ENCODE peak calls at places on chromosomes 11 and 22, in five cellular contexts. D, W, Y, C and U are unnamed samples.
A peak's percentile ranks its signal among the peaks of the same experiment; 100 is the strongest.

GRCh38 chr11:72787262-72788104 is 6.4 kb downstream of the STARD10 start:
- DNase-seq in D (peak; percentile 81), W (peak; percentile 46), Y (no peak), C (no peak), U (peak; percentile 76)

GRCh38 chr11:74262725-74263124 is 48.7 kb downstream of the P4HA3 start:
- DNase-seq in D (no peak), W (no peak), Y (no peak), C (no peak), U (no peak)

GRCh38 chr22:44345872-44346271 is 33.1 kb upstream of the SHISAL1 start:
- DNase-seq in D (no peak), W (peak; percentile 50), Y (no peak), C (no peak), U (peak; percentile 49)

GRCh38 chr11:45928535-45929215 is 6.2 kb downstream of the LARGE2 start:
- DNase-seq in D (no peak), W (no peak), Y (no peak), C (no peak), U (peak; percentile 73)

GRCh38 chr11:59918987-59919589 is 19.1 kb upstream of the OOSP1 start:
- DNase-seq in D (peak; percentile 44), W (peak; percentile 29), Y (peak; percentile 40), C (peak; percentile 47), U (no peak)

GRCh38 chr11:17744151-17744940 is 9.8 kb downstream of the KCNC1 start:
- DNase-seq in D (no peak), W (no peak), Y (no peak), C (peak; percentile 46), U (peak; percentile 95)

GRCh38 chr11:111417011-111417765 is 38.1 kb upstream of the POU2AF1 start:
- DNase-seq in D (no peak), W (no peak), Y (no peak), C (no peak), U (no peak)

GRCh38 chr11:80383655-80384054 is 942.8 kb upstream of the TENM4 start:
- DNase-seq in D (peak; percentile 44), W (peak; percentile 32), Y (no peak), C (no peak), U (no peak)

GRCh38 chr22:48084041-48084748 is 1321.7 kb downstream of the TBC1D22A start:
- DNase-seq in D (no peak), W (no peak), Y (no peak), C (no peak), U (no peak)

GRCh38 chr11:94515398-94515797 is 3.1 kb downstream of the C11orf97 start:
- DNase-seq in D (no peak), W (no peak), Y (no peak), C (no peak), U (no peak)

GRCh38 chr11:38448284-38448683 is 1850.2 kb upstream of the RAG2 start:
- DNase-seq in D (no peak), W (no peak), Y (no peak), C (no peak), U (no peak)

GRCh38 chr11:115577701-115578100 is 73.5 kb upstream of the CADM1 start:
- DNase-seq in D (no peak), W (no peak), Y (no peak), C (no peak), U (no peak)

GRCh38 chr22:50089231-50090140 is at the start of gene MOV10L1:
- DNase-seq in D (no peak), W (peak; percentile 67), Y (no peak), C (peak; percentile 34), U (peak; percentile 89)

GRCh38 chr11:62108017-62108750 is 15.6 kb upstream of the INCENP start:
- DNase-seq in D (peak; percentile 86), W (peak; percentile 69), Y (peak; percentile 74), C (peak; percentile 62), U (no peak)

GRCh38 chr22:20111045-20111688 is 4.7 kb upstream of the RANBP1 start:
- DNase-seq in D (peak; percentile 38), W (peak; percentile 87), Y (peak; percentile 65), C (no peak), U (peak; percentile 94)

GRCh38 chr11:81470446-81470845 is 1263.2 kb downstream of the FAM181B start:
- DNase-seq in D (peak; percentile 10), W (no peak), Y (no peak), C (no peak), U (no peak)

GRCh38 chr11:77170107-77170506 is 42.1 kb downstream of the MYO7A start:
- DNase-seq in D (no peak), W (no peak), Y (no peak), C (no peak), U (no peak)

GRCh38 chr11:12677131-12677530 is 2.9 kb downstream of the TEAD1 start:
- DNase-seq in D (no peak), W (peak; percentile 57), Y (no peak), C (peak; percentile 53), U (peak; percentile 93)

GRCh38 chr11:104705475-104706195 is 192.6 kb downstream of the CASP12 start:
- DNase-seq in D (peak; percentile 5), W (no peak), Y (no peak), C (peak; percentile 57), U (peak; percentile 3)

GRCh38 chr11:533586-534196 is 1.7 kb downstream of the HRAS start:
- DNase-seq in D (peak; percentile 4), W (no peak), Y (no peak), C (no peak), U (peak; percentile 80)

GRCh38 chr11:130476200-130476921 is 27.9 kb downstream of the ADAMTS15 start:
- DNase-seq in D (no peak), W (peak; percentile 10), Y (no peak), C (peak; percentile 50), U (peak; percentile 67)

GRCh38 chr11:31764766-31765165 is 46.4 kb downstream of the PAX6 start:
- DNase-seq in D (no peak), W (no peak), Y (no peak), C (no peak), U (no peak)

GRCh38 chr11:29989181-29989580 is 27.6 kb downstream of the KCNA4 start:
- DNase-seq in D (no peak), W (no peak), Y (no peak), C (peak; percentile 0), U (no peak)

GRCh38 chr22:36599771-36600170 is 70.8 kb upstream of the EIF3D start:
- DNase-seq in D (no peak), W (no peak), Y (no peak), C (no peak), U (no peak)

GRCh38 chr11:57290288-57290687 is 34.5 kb downstream of the TNKS1BP1 start:
- DNase-seq in D (no peak), W (no peak), Y (no peak), C (peak; percentile 83), U (peak; percentile 65)

GRCh38 chr11:45585205-45585604 is 80.2 kb downstream of the CHST1 start:
- DNase-seq in D (no peak), W (no peak), Y (no peak), C (no peak), U (no peak)

GRCh38 chr22:26170795-26171194 is 1.5 kb downstream of the SEZ6L start:
- DNase-seq in D (peak; percentile 43), W (peak; percentile 62), Y (no peak), C (no peak), U (no peak)
- H3K4me2 ChIP-seq in D (no peak overlapping the region), W (no peak overlapping the region), Y (no peak overlapping the region), C (no peak overlapping the region), U (no peak overlapping the region)

GRCh38 chr11:35917676-35918075 is 26.2 kb upstream of the LDLRAD3 start:
- DNase-seq in D (no peak), W (no peak), Y (no peak), C (no peak), U (no peak)
- H3K4me1 ChIP-seq in D (no peaks in the 10 kb centered on the region), W (peaks cover 4% of the 10 kb centered on the region), Y (no peaks in the 10 kb centered on the region), C (no peaks in the 10 kb centered on the region), U (no peaks in the 10 kb centered on the region)

GRCh38 chr22:23804781-23805291 is 18.1 kb downstream of the SMARCB1 start:
- DNase-seq in D (peak; percentile 50), W (no peak), Y (no peak), C (no peak), U (no peak)
- H3K27ac ChIP-seq in D (peak overlapping the region; percentile 66), W (no peak overlapping the region), Y (no peak overlapping the region), C (no peak overlapping the region), U (no peak overlapping the region)

GRCh38 chr22:39471421-39472141 is 14.8 kb downstream of the MGAT3 start:
- DNase-seq in D (peak; percentile 72), W (no peak), Y (no peak), C (peak; percentile 42), U (no peak)

GRCh38 chr22:39470462-39471335 is 13.9 kb downstream of the MGAT3 start:
- DNase-seq in D (peak; percentile 55), W (peak; percentile 59), Y (no peak), C (no peak), U (no peak)

GRCh38 chr22:39473856-39474255 is 17.0 kb downstream of the MGAT3 start:
- DNase-seq in D (no peak), W (no peak), Y (no peak), C (no peak), U (no peak)

GRCh38 chr22:39474351-39474991 is 17.7 kb downstream of the MGAT3 start:
- DNase-seq in D (peak; percentile 68), W (peak; percentile 70), Y (no peak), C (no peak), U (no peak)

DNA sequence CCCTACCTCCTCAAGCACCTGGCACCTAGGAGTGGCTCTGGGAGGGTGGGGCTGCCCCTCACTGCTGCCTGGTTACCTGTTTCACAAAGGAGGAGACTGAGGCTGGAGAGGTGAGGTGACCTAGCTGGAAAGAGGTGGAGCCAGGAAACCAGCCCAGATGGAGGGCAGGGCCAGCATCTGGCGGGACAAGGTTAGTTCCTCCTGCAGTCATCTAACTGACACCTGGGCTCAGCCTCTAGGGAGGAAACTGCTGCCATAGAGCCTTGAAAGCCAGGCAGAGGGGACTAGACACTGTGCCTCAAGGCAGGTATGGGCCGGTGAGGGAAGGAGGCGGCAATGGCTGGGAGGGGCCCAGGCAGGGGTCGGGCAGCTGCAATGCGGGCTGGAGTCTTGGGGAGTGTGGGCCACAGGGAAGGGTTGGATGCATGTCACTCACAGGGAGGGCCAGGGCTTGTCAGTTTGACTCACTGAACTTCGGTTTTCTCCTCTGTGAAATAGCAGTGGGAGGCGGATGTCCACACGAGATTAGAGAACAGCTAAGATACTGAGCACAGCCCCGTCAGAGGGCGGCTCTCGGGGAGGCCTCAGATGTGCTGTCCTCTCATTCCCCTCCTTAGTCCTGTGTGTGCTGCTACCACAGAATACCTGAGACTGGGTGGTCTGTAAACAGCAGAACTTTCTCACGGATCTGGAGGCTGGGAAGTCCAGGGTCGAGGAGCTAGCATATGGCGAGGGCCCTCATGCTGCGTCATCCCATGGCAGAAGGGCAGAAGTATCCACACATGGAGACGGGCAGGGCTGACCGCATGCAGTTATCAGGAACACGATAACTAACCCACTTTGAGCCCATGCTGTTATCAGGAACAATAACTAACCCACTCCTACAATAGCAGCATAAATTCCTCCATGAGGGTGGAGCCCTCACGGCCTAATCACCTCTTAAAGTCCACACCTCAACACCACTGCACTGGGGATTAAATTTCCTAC is 16.1 kb downstream of the MGAT3 start:
- DNase-seq in D (peak; percentile 75), W (no peak), Y (no peak), C (no peak), U (no peak)
- H3K4me2 ChIP-seq in D (peak overlapping the region; percentile 69), W (no peak overlapping the region), Y (no peak overlapping the region), C (no peak overlapping the region), U (no peak overlapping the region)